ENCODE peak calls at places on chromosomes 12 and 14, in eight cellular contexts. One of them, this sample, is unnamed.

GRCh38 chr14:89422181-89422951 is 5.3 kb upstream of the FOXN3 start:
- DNase-seq in body of pancreas: no peak
- DNase-seq in SK-N-SH: no peak
- DNase-seq in kidney epithelial cell: no peak
- DNase-seq in sigmoid colon: peak
- DNase-seq in nephron progenitor cell: no peak
- DNase-seq in breast epithelium: no peak
- DNase-seq in neural crest cell: no peak
- DNase-seq in this sample: no peak

GRCh38 chr12:5689773-5690172 is 255.3 kb downstream of the ANO2 start:
- DNase-seq in SK-N-SH: no peak
- DNase-seq in nephron progenitor cell: no peak
- DNase-seq in kidney epithelial cell: no peak
- DNase-seq in body of pancreas: no peak
- DNase-seq in neural crest cell: no peak
- DNase-seq in sigmoid colon: no peak
- DNase-seq in breast epithelium: no peak
- DNase-seq in this sample: no peak

GRCh38 chr12:46698003-46698402 is 127.8 kb downstream of the SLC38A4 start:
- DNase-seq in body of pancreas: no peak
- DNase-seq in SK-N-SH: no peak
- DNase-seq in sigmoid colon: no peak
- DNase-seq in kidney epithelial cell: no peak
- DNase-seq in breast epithelium: no peak
- DNase-seq in neural crest cell: no peak
- DNase-seq in nephron progenitor cell: no peak
- DNase-seq in this sample: no peak

GRCh38 chr14:51327376-51327775 is 87.3 kb downstream of the TMX1 start:
- DNase-seq in nephron progenitor cell: no peak
- DNase-seq in kidney epithelial cell: no peak
- DNase-seq in neural crest cell: no peak
- DNase-seq in body of pancreas: no peak
- DNase-seq in sigmoid colon: no peak
- DNase-seq in breast epithelium: no peak
- DNase-seq in SK-N-SH: no peak
- DNase-seq in this sample: no peak

GRCh38 chr12:66514581-66514980 is 164.3 kb downstream of the GRIP1 start:
- DNase-seq in neural crest cell: no peak
- DNase-seq in nephron progenitor cell: no peak
- DNase-seq in sigmoid colon: no peak
- DNase-seq in body of pancreas: no peak
- DNase-seq in kidney epithelial cell: no peak
- DNase-seq in breast epithelium: no peak
- DNase-seq in SK-N-SH: no peak
- DNase-seq in this sample: no peak

GRCh38 chr12:3045989-3046388 is 31.2 kb upstream of the TSPAN9 start:
- DNase-seq in neural crest cell: no peak
- DNase-seq in sigmoid colon: peak
- DNase-seq in kidney epithelial cell: no peak
- DNase-seq in SK-N-SH: no peak
- DNase-seq in nephron progenitor cell: no peak
- DNase-seq in body of pancreas: no peak
- DNase-seq in breast epithelium: no peak
- DNase-seq in this sample: no peak

GRCh38 chr14:90513151-90514014 is 116.6 kb downstream of the CALM1 start:
- DNase-seq in SK-N-SH: no peak
- DNase-seq in sigmoid colon: peak
- DNase-seq in kidney epithelial cell: no peak
- DNase-seq in nephron progenitor cell: peak
- DNase-seq in neural crest cell: peak
- DNase-seq in body of pancreas: peak
- DNase-seq in breast epithelium: peak
- DNase-seq in this sample: no peak

GRCh38 chr12:16120027-16120426 is 157.5 kb downstream of the SLC15A5 start:
- DNase-seq in kidney epithelial cell: no peak
- DNase-seq in SK-N-SH: no peak
- DNase-seq in nephron progenitor cell: no peak
- DNase-seq in body of pancreas: no peak
- DNase-seq in breast epithelium: no peak
- DNase-seq in neural crest cell: no peak
- DNase-seq in sigmoid colon: no peak
- DNase-seq in this sample: no peak

GRCh38 chr14:75548544-75548943 is 26.3 kb downstream of the BATF start:
- DNase-seq in nephron progenitor cell: no peak
- DNase-seq in sigmoid colon: no peak
- DNase-seq in SK-N-SH: no peak
- DNase-seq in kidney epithelial cell: no peak
- DNase-seq in breast epithelium: no peak
- DNase-seq in neural crest cell: no peak
- DNase-seq in body of pancreas: peak
- DNase-seq in this sample: no peak

GRCh38 chr12:62722971-62723680 is 211.8 kb downstream of the PPM1H start:
- DNase-seq in kidney epithelial cell: no peak
- DNase-seq in breast epithelium: no peak
- DNase-seq in body of pancreas: no peak
- DNase-seq in nephron progenitor cell: no peak
- DNase-seq in neural crest cell: no peak
- DNase-seq in SK-N-SH: no peak
- DNase-seq in sigmoid colon: no peak
- DNase-seq in this sample: no peak

GRCh38 chr14:66072190-66072905 is 413.8 kb upstream of the CCDC196 start:
- DNase-seq in breast epithelium: no peak
- DNase-seq in body of pancreas: no peak
- DNase-seq in kidney epithelial cell: no peak
- DNase-seq in sigmoid colon: no peak
- DNase-seq in neural crest cell: no peak
- DNase-seq in nephron progenitor cell: no peak
- DNase-seq in SK-N-SH: no peak
- DNase-seq in this sample: no peak

GRCh38 chr14:34247605-34248004 is 214.4 kb downstream of the SPTSSA start:
- DNase-seq in kidney epithelial cell: no peak
- DNase-seq in body of pancreas: no peak
- DNase-seq in nephron progenitor cell: no peak
- DNase-seq in breast epithelium: no peak
- DNase-seq in SK-N-SH: no peak
- DNase-seq in neural crest cell: no peak
- DNase-seq in sigmoid colon: no peak
- DNase-seq in this sample: no peak

GRCh38 chr14:64279719-64280668 is 14.2 kb downstream of the ESR2 start:
- DNase-seq in nephron progenitor cell: no peak
- DNase-seq in body of pancreas: no peak
- DNase-seq in breast epithelium: no peak
- DNase-seq in SK-N-SH: no peak
- DNase-seq in kidney epithelial cell: no peak
- DNase-seq in sigmoid colon: no peak
- DNase-seq in neural crest cell: no peak
- DNase-seq in this sample: no peak

GRCh38 chr12:77343291-77343690 is 277.9 kb upstream of the E2F7 start:
- DNase-seq in SK-N-SH: no peak
- DNase-seq in body of pancreas: no peak
- DNase-seq in sigmoid colon: no peak
- DNase-seq in nephron progenitor cell: no peak
- DNase-seq in kidney epithelial cell: no peak
- DNase-seq in breast epithelium: no peak
- DNase-seq in neural crest cell: no peak
- DNase-seq in this sample: no peak

GRCh38 chr14:94690896-94691657 is 78.8 kb downstream of the GSC start:
- DNase-seq in breast epithelium: no peak
- DNase-seq in neural crest cell: no peak
- DNase-seq in kidney epithelial cell: no peak
- DNase-seq in sigmoid colon: no peak
- DNase-seq in SK-N-SH: no peak
- DNase-seq in body of pancreas: no peak
- DNase-seq in nephron progenitor cell: no peak
- DNase-seq in this sample: no peak

GRCh38 chr12:127998936-127999467 is 268.0 kb upstream of the TMEM132C start:
- DNase-seq in breast epithelium: no peak
- DNase-seq in SK-N-SH: no peak
- DNase-seq in body of pancreas: no peak
- DNase-seq in kidney epithelial cell: no peak
- DNase-seq in nephron progenitor cell: no peak
- DNase-seq in sigmoid colon: no peak
- DNase-seq in neural crest cell: no peak
- DNase-seq in this sample: no peak

GRCh38 chr12:96399081-96399918 is 939 bp downstream of the CDK17 start:
- DNase-seq in sigmoid colon: peak
- DNase-seq in breast epithelium: peak
- DNase-seq in neural crest cell: peak
- DNase-seq in nephron progenitor cell: peak
- DNase-seq in kidney epithelial cell: no peak
- DNase-seq in SK-N-SH: peak
- DNase-seq in body of pancreas: peak
- DNase-seq in this sample: peak
- TF ChIP-seq CTCF in sigmoid colon: peak
- TF ChIP-seq CTCF in breast epithelium: peak
- TF ChIP-seq CTCF in neural crest cell: no peak
- TF ChIP-seq CTCF in nephron progenitor cell: no peak
- TF ChIP-seq CTCF in kidney epithelial cell: peak
- TF ChIP-seq CTCF in SK-N-SH: peak
- TF ChIP-seq CTCF in body of pancreas: peak
- TF ChIP-seq CTCF in this sample: no peak

GRCh38 chr12:75289678-75290200 is 40.4 kb downstream of the CAPS2 start:
- DNase-seq in breast epithelium: no peak
- DNase-seq in SK-N-SH: no peak
- DNase-seq in body of pancreas: no peak
- DNase-seq in sigmoid colon: no peak
- DNase-seq in neural crest cell: no peak
- DNase-seq in nephron progenitor cell: no peak
- DNase-seq in kidney epithelial cell: peak
- DNase-seq in this sample: no peak
- TF ChIP-seq CTCF in breast epithelium: no peak
- TF ChIP-seq CTCF in SK-N-SH: peak
- TF ChIP-seq CTCF in body of pancreas: no peak
- TF ChIP-seq CTCF in sigmoid colon: no peak
- TF ChIP-seq CTCF in neural crest cell: peak
- TF ChIP-seq CTCF in nephron progenitor cell: no peak
- TF ChIP-seq CTCF in kidney epithelial cell: peak
- TF ChIP-seq CTCF in this sample: no peak

GRCh38 chr12:67633708-67634107 is 14.8 kb upstream of the DYRK2 start:
- DNase-seq in neural crest cell: no peak
- DNase-seq in SK-N-SH: no peak
- DNase-seq in nephron progenitor cell: no peak
- DNase-seq in body of pancreas: peak
- DNase-seq in breast epithelium: no peak
- DNase-seq in sigmoid colon: no peak
- DNase-seq in kidney epithelial cell: no peak
- DNase-seq in this sample: no peak

GRCh38 chr12:67632005-67632404 is 16.5 kb upstream of the DYRK2 start:
- DNase-seq in nephron progenitor cell: no peak
- DNase-seq in SK-N-SH: no peak
- DNase-seq in kidney epithelial cell: no peak
- DNase-seq in breast epithelium: no peak
- DNase-seq in sigmoid colon: no peak
- DNase-seq in neural crest cell: peak
- DNase-seq in body of pancreas: no peak
- DNase-seq in this sample: no peak

GRCh38 chr12:67633024-67633423 is 15.5 kb upstream of the DYRK2 start:
- DNase-seq in SK-N-SH: no peak
- DNase-seq in breast epithelium: no peak
- DNase-seq in nephron progenitor cell: no peak
- DNase-seq in neural crest cell: no peak
- DNase-seq in sigmoid colon: no peak
- DNase-seq in kidney epithelial cell: no peak
- DNase-seq in body of pancreas: no peak
- DNase-seq in this sample: no peak

GRCh38 chr12:67634167-67634793 is 14.3 kb upstream of the DYRK2 start:
- DNase-seq in SK-N-SH: no peak
- DNase-seq in kidney epithelial cell: no peak
- DNase-seq in neural crest cell: no peak
- DNase-seq in nephron progenitor cell: no peak
- DNase-seq in sigmoid colon: no peak
- DNase-seq in breast epithelium: no peak
- DNase-seq in body of pancreas: peak
- DNase-seq in this sample: no peak

GRCh38 chr12:67630373-67631088 is 18.0 kb upstream of the DYRK2 start:
- DNase-seq in body of pancreas: peak
- DNase-seq in nephron progenitor cell: peak
- DNase-seq in SK-N-SH: peak
- DNase-seq in sigmoid colon: no peak
- DNase-seq in breast epithelium: no peak
- DNase-seq in neural crest cell: no peak
- DNase-seq in kidney epithelial cell: peak
- DNase-seq in this sample: peak
- TF ChIP-seq CTCF in body of pancreas: peak
- TF ChIP-seq CTCF in nephron progenitor cell: no peak
- TF ChIP-seq CTCF in SK-N-SH: no peak
- TF ChIP-seq CTCF in sigmoid colon: no peak
- TF ChIP-seq CTCF in breast epithelium: no peak
- TF ChIP-seq CTCF in neural crest cell: no peak
- TF ChIP-seq CTCF in kidney epithelial cell: no peak
- TF ChIP-seq CTCF in this sample: no peak

GRCh38 chr12:12081836-12082497 is 11.2 kb downstream of the BCL2L14 start:
- DNase-seq in neural crest cell: no peak
- DNase-seq in sigmoid colon: no peak
- DNase-seq in SK-N-SH: peak
- DNase-seq in kidney epithelial cell: no peak
- DNase-seq in nephron progenitor cell: no peak
- DNase-seq in body of pancreas: peak
- DNase-seq in breast epithelium: no peak
- DNase-seq in this sample: no peak
- TF ChIP-seq CTCF in neural crest cell: peak
- TF ChIP-seq CTCF in sigmoid colon: no peak
- TF ChIP-seq CTCF in SK-N-SH: peak
- TF ChIP-seq CTCF in kidney epithelial cell: no peak
- TF ChIP-seq CTCF in nephron progenitor cell: no peak
- TF ChIP-seq CTCF in body of pancreas: peak
- TF ChIP-seq CTCF in breast epithelium: peak
- TF ChIP-seq CTCF in this sample: no peak

GRCh38 chr12:82517027-82517426 is 158.7 kb downstream of the METTL25 start:
- DNase-seq in body of pancreas: peak
- DNase-seq in neural crest cell: no peak
- DNase-seq in sigmoid colon: no peak
- DNase-seq in breast epithelium: no peak
- DNase-seq in nephron progenitor cell: no peak
- DNase-seq in kidney epithelial cell: no peak
- DNase-seq in SK-N-SH: peak
- DNase-seq in this sample: no peak
- TF ChIP-seq CTCF in body of pancreas: peak
- TF ChIP-seq CTCF in neural crest cell: peak
- TF ChIP-seq CTCF in sigmoid colon: no peak
- TF ChIP-seq CTCF in breast epithelium: no peak
- TF ChIP-seq CTCF in nephron progenitor cell: no peak
- TF ChIP-seq CTCF in kidney epithelial cell: peak
- TF ChIP-seq CTCF in SK-N-SH: peak
- TF ChIP-seq CTCF in this sample: no peak

GRCh38 chr14:82999802-83000201 is 1466.1 kb upstream of the SEL1L start:
- DNase-seq in breast epithelium: no peak
- DNase-seq in SK-N-SH: no peak
- DNase-seq in body of pancreas: no peak
- DNase-seq in sigmoid colon: no peak
- DNase-seq in neural crest cell: no peak
- DNase-seq in kidney epithelial cell: no peak
- DNase-seq in nephron progenitor cell: no peak
- DNase-seq in this sample: no peak
- TF ChIP-seq CTCF in breast epithelium: no peak
- TF ChIP-seq CTCF in SK-N-SH: no peak
- TF ChIP-seq CTCF in body of pancreas: peak
- TF ChIP-seq CTCF in sigmoid colon: no peak
- TF ChIP-seq CTCF in neural crest cell: peak
- TF ChIP-seq CTCF in kidney epithelial cell: peak
- TF ChIP-seq CTCF in nephron progenitor cell: no peak
- TF ChIP-seq CTCF in this sample: no peak

This sample was measured in activated B cell treated with CpG ODN at 0.5 μM for 24 hours.